ENCODE peak calls at places on chromosome 10, in nine cellular contexts. J, O, X, S, T, N, U, V and P are unnamed samples.

GRCh38 chr10:50469778-50470193 is 154.0 kb downstream of the SGMS1 start:
- DNase-seq in T (peak), O (no peak), J (no peak), N (peak), S (no peak), U (peak), X (no peak), V (no peak), P (no peak)

GRCh38 chr10:52210161-52210560 is 103.9 kb upstream of the DKK1 start:
- DNase-seq in S (no peak), N (no peak), O (no peak), U (peak), T (no peak), V (no peak), X (no peak), J (no peak), P (no peak)

GRCh38 chr10:44947356-44948152 is 12.0 kb upstream of the RASSF4 start:
- DNase-seq in N (no peak), S (no peak), O (peak), X (peak), J (no peak), V (no peak), U (no peak), T (peak), P (no peak)

GRCh38 chr10:131035779-131036178 is 275.7 kb downstream of the TCERG1L start:
- DNase-seq in J (no peak), V (no peak), S (no peak), U (no peak), O (no peak), N (no peak), X (no peak), T (no peak), P (no peak)

GRCh38 chr10:22823109-22823508 is 104.7 kb upstream of the ARMC3 start:
- DNase-seq in N (peak), T (peak), V (peak), U (peak), S (no peak), O (no peak), J (no peak), X (no peak), P (no peak)

GRCh38 chr10:110499796-110500514 is 2.2 kb downstream of the DUSP5 start:
- DNase-seq in V (no peak), O (no peak), N (peak), X (no peak), S (no peak), U (no peak), J (no peak), T (no peak), P (no peak)

GRCh38 chr10:119656760-119657159 is 5.6 kb downstream of the BAG3 start:
- DNase-seq in O (no peak), T (no peak), V (no peak), S (no peak), U (no peak), J (no peak), N (no peak), X (no peak), P (no peak)

GRCh38 chr10:79100761-79101160 is 32.0 kb downstream of the ZMIZ1 start:
- DNase-seq in N (no peak), T (no peak), X (no peak), O (no peak), V (no peak), U (no peak), S (no peak), J (no peak), P (no peak)

GRCh38 chr10:76125900-76126299 is 694.5 kb downstream of the LRMDA start:
- DNase-seq in X (no peak), J (no peak), S (no peak), T (no peak), N (no peak), V (no peak), O (no peak), U (no peak), P (no peak)

GRCh38 chr10:78861456-78862327 is 207.1 kb upstream of the ZMIZ1 start:
- DNase-seq in V (no peak), J (no peak), N (no peak), X (no peak), T (no peak), U (peak), S (peak), O (no peak), P (no peak)

GRCh38 chr10:114623661-114624294 is 34.3 kb downstream of the ABLIM1 start:
- DNase-seq in T (no peak), X (no peak), J (no peak), S (no peak), U (peak), V (no peak), O (no peak), N (peak), P (no peak)

DNA sequence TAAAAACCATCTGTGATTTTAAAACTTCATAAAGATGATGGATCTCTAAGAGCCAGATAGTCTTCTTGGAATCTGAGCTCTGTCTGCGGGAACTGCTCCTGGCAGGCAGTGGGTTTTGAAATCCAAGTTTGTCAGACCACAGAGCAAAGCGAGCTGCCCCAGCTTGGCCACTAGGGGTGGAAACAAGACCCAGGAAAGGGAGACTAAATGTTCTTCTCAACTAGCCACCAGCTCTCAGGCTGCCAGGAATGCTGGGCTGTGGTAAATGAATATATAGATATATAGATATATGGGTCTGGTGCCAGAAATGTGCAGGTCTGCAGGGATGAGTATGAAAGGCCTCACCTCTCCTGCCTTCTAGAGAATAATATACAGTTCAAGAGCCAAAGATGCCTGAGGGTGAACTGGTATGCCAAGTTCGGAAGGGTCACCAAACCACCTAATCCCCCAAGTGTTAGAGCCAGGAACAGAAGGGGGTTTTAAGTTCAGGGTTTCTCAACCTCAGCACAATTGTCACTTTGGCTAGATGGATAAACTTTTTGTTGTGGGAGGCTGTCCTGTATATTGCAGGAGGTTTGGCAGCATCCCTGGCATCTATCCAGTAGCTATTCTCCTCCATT is 208.7 kb downstream of the KCNMA1 start:
- DNase-seq in N (peak), V (no peak), T (no peak), S (peak), O (no peak), U (peak), J (peak), X (no peak), P (no peak)
- TF ChIP-seq CTCF in N (peak), V (peak), T (peak), S (no peak), O (peak), U (peak), J (peak), X (peak), P (peak)

GRCh38 chr10:13542533-13542932 is 13.7 kb upstream of the BEND7 start:
- DNase-seq in U (no peak), O (no peak), J (no peak), N (no peak), S (no peak), X (no peak), T (no peak), V (no peak), P (no peak)

GRCh38 chr10:13535346-13535745 is 6.5 kb upstream of the BEND7 start:
- DNase-seq in S (no peak), T (no peak), U (no peak), J (no peak), V (no peak), N (no peak), O (no peak), X (no peak), P (no peak)

DNA sequence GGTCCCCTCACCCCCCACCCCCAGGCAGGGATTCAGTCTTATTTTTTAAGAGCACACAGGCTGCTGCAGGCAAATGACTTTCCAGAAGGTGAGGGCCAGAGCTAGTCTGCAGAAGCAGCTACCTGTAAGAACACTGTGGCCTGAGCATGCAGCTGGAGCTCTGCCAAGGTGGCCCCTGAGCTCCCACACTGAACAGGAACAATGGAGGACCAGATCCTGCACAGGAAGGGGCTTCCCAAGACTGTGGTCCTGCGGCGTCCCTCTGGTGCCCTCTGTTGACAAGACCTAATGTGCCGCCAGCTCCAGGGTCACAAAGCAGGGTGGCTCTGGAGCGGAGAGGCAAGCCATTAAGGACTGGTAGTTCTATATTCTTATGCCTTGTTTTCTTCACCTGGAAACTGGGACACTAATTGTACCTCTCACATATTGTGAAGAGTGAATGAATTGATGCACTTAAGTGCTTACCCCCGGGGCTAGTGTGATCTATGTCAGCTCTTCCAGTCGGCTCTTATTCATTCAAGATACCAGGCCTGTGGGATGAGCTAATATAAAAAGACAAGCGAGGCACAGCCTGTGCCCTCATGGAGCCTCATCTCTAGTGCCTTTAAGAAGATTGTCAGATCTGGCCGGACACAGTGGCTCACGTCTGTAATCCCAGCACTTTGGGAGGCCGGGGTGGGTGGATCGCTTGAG is 8.0 kb upstream of the BEND7 start:
- DNase-seq in J (peak), O (peak), U (peak), V (peak), T (peak), S (peak), X (peak), N (peak), P (no peak)
- TF ChIP-seq CTCF in J (peak), O (peak), U (peak), V (peak), T (peak), S (no peak), X (peak), N (peak), P (peak)

GRCh38 chr10:48216744-48217143 is 57.8 kb downstream of the FRMPD2 start:
- DNase-seq in T (no peak), S (no peak), V (no peak), X (no peak), U (no peak), O (no peak), N (no peak), J (no peak), P (no peak)

GRCh38 chr10:48213047-48213446 is 61.4 kb downstream of the FRMPD2 start:
- DNase-seq in T (no peak), N (no peak), V (no peak), S (no peak), U (no peak), X (no peak), J (no peak), O (no peak), P (no peak)

GRCh38 chr10:48214701-48215100 is 59.8 kb downstream of the FRMPD2 start:
- DNase-seq in V (no peak), N (no peak), O (no peak), X (no peak), U (no peak), T (no peak), J (no peak), S (no peak), P (no peak)

GRCh38 chr10:48215983-48216505 is 58.5 kb downstream of the FRMPD2 start:
- DNase-seq in O (no peak), T (no peak), N (no peak), J (no peak), X (no peak), U (no peak), V (no peak), S (no peak), P (no peak)

GRCh38 chr10:48215148-48215982 is 59.1 kb downstream of the FRMPD2 start:
- DNase-seq in V (no peak), X (peak), T (peak), U (peak), O (peak), S (no peak), N (peak), J (peak), P (no peak)
- TF ChIP-seq CTCF in V (peak), X (peak), T (peak), U (peak), O (peak), S (no peak), N (peak), J (peak), P (peak)

GRCh38 chr10:46995234-46995633 is 84.0 kb downstream of the PTPN20 start:
- DNase-seq in J (no peak), U (no peak), N (no peak), S (no peak), T (no peak), O (no peak), V (no peak), X (no peak), P (no peak)

GRCh38 chr10:46998595-46998994 is 87.4 kb downstream of the PTPN20 start:
- DNase-seq in N (no peak), V (no peak), O (no peak), S (no peak), X (no peak), J (no peak), U (no peak), T (no peak), P (no peak)

GRCh38 chr10:46998192-46998591 is 87.0 kb downstream of the PTPN20 start:
- DNase-seq in V (no peak), T (no peak), S (no peak), N (no peak), X (no peak), U (no peak), O (no peak), J (no peak), P (no peak)

DNA sequence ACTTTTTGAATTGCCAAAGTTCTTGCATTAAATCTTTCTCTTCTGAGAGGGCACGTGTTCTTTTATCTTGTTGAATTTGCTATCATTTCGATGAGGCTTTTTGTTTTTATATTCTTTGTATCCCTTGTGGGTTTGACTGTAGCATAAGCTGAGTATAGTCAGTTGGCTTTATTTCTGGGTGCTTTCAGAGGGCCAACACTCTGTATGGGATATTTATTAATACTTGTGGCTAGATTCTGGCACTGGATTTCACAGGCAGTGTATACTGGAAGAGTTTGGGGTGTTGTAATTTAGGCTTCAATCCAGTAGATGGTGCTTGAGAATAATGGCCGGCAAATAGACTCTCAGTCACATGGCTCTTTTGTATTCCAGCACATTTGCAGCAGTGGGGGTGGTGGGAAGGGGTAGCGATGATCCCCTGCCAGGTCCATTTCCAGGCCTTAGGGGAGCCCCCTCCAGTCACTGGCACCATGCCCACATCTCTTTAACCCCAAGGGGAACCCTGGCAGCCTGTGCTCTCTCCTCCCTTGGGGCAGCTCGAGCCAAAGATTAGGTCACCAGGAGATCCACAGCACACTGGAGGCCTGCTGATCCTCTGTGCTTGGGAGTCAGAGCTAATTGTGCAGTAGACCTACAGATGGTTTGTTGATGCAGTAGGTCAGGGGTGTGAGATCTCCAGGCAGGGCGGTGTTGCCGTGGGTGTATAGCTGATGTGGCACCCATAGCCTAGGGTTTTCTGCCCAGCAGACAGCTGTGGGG is 81.7 kb downstream of the PTPN20 start:
- DNase-seq in N (peak), U (peak), T (peak), J (no peak), S (no peak), V (peak), O (no peak), X (no peak), P (no peak)
- TF ChIP-seq CTCF in N (peak), U (peak), T (peak), J (peak), S (no peak), V (peak), O (no peak), X (no peak), P (peak)

DNA sequence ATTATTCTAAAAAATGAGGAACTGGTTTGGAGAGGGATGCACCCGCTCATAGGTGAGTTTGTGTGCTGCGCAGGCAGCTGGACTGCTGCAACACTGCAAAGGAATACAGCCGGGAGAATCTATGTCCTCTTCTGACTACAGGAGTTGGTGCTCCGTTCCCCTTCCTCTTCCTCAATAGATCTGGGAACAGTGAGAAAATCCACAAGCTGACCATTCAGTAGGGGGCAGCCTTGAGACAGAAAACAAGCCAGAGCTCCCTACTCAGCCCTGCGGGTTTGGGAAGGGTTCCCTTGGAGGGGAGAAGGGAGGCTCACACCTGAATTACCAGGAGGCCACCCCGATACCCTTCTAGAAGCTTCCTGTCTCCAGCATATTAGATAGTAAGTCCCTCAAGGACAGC is 87.3 kb upstream of the FOXI2 start:
- DNase-seq in N (no peak), S (no peak), V (no peak), J (peak), T (peak), U (peak), O (no peak), X (no peak), P (no peak)
- TF ChIP-seq CTCF in N (no peak), S (no peak), V (no peak), J (peak), T (peak), U (peak), O (no peak), X (peak), P (no peak)

DNA sequence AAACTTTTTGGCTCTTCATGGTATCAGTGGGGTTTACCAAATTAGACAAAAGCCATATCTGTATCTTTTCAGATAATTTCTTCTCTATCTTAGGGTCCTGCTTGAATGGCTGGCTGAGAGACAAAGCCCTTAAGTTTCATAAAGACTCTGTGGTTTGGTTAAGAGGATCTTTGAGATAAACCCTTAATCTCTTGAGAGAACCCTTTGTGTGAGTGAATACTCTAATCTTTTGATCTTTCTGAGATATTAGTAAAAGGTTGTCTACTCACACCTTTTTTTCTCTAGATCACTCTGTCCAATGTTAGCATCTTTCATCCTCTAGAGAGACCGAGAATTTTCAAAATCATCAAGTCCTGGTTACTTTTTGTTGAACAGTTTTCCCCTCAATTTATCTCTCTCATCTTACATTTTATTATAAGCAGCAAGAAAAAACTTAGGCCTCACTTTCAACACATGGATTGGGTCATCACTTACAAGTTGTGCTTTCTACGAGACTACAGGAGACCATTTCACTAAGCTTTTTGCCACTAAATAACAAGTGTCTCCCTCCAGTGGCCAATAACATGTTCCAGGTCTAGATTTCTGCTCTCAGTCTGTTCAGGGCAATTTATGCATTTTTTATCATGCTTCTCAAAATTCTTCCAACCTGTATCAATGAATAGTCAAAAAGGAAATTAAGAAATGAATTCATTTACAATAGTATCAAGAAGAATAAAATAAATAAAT is 28.4 kb downstream of the DNAJC9 start:
- DNase-seq in J (no peak), U (peak), X (peak), O (peak), T (peak), S (no peak), V (no peak), N (peak), P (no peak)
- TF ChIP-seq CTCF in J (peak), U (peak), X (peak), O (peak), T (peak), S (no peak), V (peak), N (peak), P (peak)

DNA sequence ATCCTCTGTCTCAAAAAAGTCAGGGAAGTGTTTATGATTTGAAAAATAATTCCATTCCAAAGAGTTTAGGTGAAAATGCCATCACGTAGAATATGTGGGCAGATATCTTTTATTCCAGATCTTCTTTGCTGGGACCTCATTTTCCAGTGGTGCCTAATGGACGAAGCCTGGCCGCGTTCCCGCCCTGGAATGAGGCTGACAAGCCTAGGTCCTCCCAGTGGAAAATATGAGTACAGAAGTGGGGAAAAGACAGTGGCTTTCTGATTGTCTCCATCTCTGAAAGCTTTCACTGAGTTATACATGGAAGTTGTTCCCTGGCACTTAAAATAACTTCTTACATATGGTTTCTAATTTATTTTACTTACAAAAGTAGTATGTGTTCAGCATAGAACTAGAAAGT is 139.4 kb downstream of the TACC2 start:
- DNase-seq in N (peak), J (no peak), S (no peak), V (no peak), X (no peak), O (no peak), U (no peak), T (no peak), P (no peak)
- TF ChIP-seq CTCF in N (peak), J (no peak), S (no peak), V (no peak), X (no peak), O (no peak), U (no peak), T (no peak), P (no peak)